ENCODE peak calls at places on chromosomes 7 and 10, in four cellular contexts. B is HepG2, T is SK-N-SH, E is GM12878. J is an unnamed sample.

GRCh38 chr10:130455791-130456190 is 319.6 kb downstream of the GLRX3 start:
- DNase-seq in E (no peak), T (no peak), B (no peak), J (no peak)

GRCh38 chr7:17041324-17041723 is 159.5 kb upstream of the AGR3 start:
- DNase-seq in E (no peak), B (peak; percentile 3), T (no peak), J (no peak)

GRCh38 chr7:117036836-117037235 is 83.5 kb downstream of the ST7 start:
- DNase-seq in T (no peak), E (no peak), B (no peak), J (no peak)

GRCh38 chr7:27952393-27953290 is 212.7 kb downstream of the TAX1BP1 start:
- DNase-seq in E (no peak), T (no peak), B (no peak), J (no peak)

GRCh38 chr7:21507627-21508343 is 35.1 kb upstream of the DNAH11 start:
- DNase-seq in E (no peak), B (peak; percentile 34), T (peak; percentile 19), J (peak; percentile 16)

GRCh38 chr7:155804431-155804831 is 7.8 kb downstream of the SHH start:
- DNase-seq in B (no peak), E (no peak), T (peak; percentile 67), J (no peak)

GRCh38 chr10:35422236-35422635 is 85.9 kb downstream of the CCNY start:
- DNase-seq in T (no peak), E (no peak), B (peak; percentile 31), J (no peak)

GRCh38 chr7:146892151-146892550 is 775.5 kb downstream of the CNTNAP2 start:
- DNase-seq in E (no peak), B (no peak), T (no peak), J (no peak)

GRCh38 chr10:36188054-36188453 is 546.0 kb upstream of the FZD8 start:
- DNase-seq in E (no peak), T (no peak), B (no peak), J (no peak)

GRCh38 chr10:24908793-24909423 is 43.5 kb downstream of the PRTFDC1 start:
- DNase-seq in E (no peak), B (peak; percentile 17), T (no peak), J (no peak)

GRCh38 chr10:132479603-132480221 is 57.9 kb upstream of the INPP5A start:
- DNase-seq in T (no peak), E (no peak), B (no peak), J (no peak)

GRCh38 chr7:108525985-108526767 is at the start of gene PNPLA8:
- DNase-seq in T (peak; percentile 97), B (peak; percentile 98), E (peak; percentile 98), J (peak; percentile 100)

GRCh38 chr10:112832361-112832878 is 117.6 kb upstream of the TCF7L2 start:
- DNase-seq in B (no peak), T (no peak), E (no peak), J (no peak)

GRCh38 chr7:29970158-29970557 is 19.4 kb downstream of the SCRN1 start:
- DNase-seq in E (no peak), T (no peak), B (no peak), J (no peak)

GRCh38 chr7:2166625-2167280 is 66.0 kb downstream of the MAD1L1 start:
- DNase-seq in B (no peak), E (no peak), T (peak; percentile 49), J (no peak)

GRCh38 chr7:121123028-121123427 is 134.5 kb downstream of the CPED1 start:
- DNase-seq in E (no peak), B (no peak), T (no peak), J (no peak)

GRCh38 chr10:31101123-31101522 is 69.5 kb upstream of the ZNF438 start:
- DNase-seq in E (peak; percentile 59), B (no peak), T (no peak), J (no peak)

GRCh38 chr7:106947244-106947728 is 82.2 kb downstream of the PIK3CG start:
- DNase-seq in E (no peak), T (peak; percentile 72), B (peak; percentile 35), J (peak; percentile 96)

GRCh38 chr7:6409991-6410693 is 37.6 kb downstream of the DAGLB start:
- DNase-seq in B (no peak), E (no peak), T (peak; percentile 51), J (no peak)

GRCh38 chr10:49187044-49187484 is 1.1 kb downstream of the TMEM273 start:
- DNase-seq in E (no peak), B (no peak), T (no peak), J (peak; percentile 64)

GRCh38 chr10:119301397-119301796 is 94.0 kb downstream of the GRK5 start:
- DNase-seq in B (no peak), E (no peak), T (no peak), J (no peak)

GRCh38 chr10:119595715-119596515 is 849 bp downstream of the TIAL1 start:
- DNase-seq in E (no peak), T (no peak), B (no peak), J (peak; percentile 66)

GRCh38 chr10:87670591-87670990 is 10.9 kb downstream of the PAPSS2 start:
- DNase-seq in E (no peak), B (no peak), T (no peak), J (no peak)

GRCh38 chr7:27155816-27156507 is 513 bp downstream of the HOXA7 start:
- DNase-seq in E (no peak), B (no peak), T (no peak), J (no peak)

GRCh38 chr10:71665456-71665855 is 54.1 kb downstream of the C10orf105 start:
- DNase-seq in T (no peak), B (no peak), E (no peak), J (no peak)

GRCh38 chr10:132697568-132698200 is 88.3 kb downstream of the NKX6-2 start:
- DNase-seq in T (no peak), E (no peak), B (no peak), J (no peak)

GRCh38 chr7:69630292-69630691 is 32.0 kb downstream of the AUTS2 start:
- DNase-seq in B (no peak), T (no peak), E (no peak), J (no peak)

GRCh38 chr7:24923172-24923865 is 56.7 kb downstream of the OSBPL3 start:
- DNase-seq in T (no peak), B (no peak), E (no peak), J (no peak)

GRCh38 chr7:1060315-1061080 is 16.2 kb downstream of the GPR146 start:
- DNase-seq in E (no peak), T (no peak), B (no peak), J (no peak)

GRCh38 chr10:48608279-48608681 is 3.4 kb upstream of the ARHGAP22 start:
- DNase-seq in T (peak; percentile 67), B (peak; percentile 6), E (peak; percentile 48), J (peak; percentile 73)

GRCh38 chr10:71243756-71244637 is 31.6 kb downstream of the UNC5B start:
- DNase-seq in E (no peak), B (no peak), T (no peak), J (no peak)

GRCh38 chr10:76303682-76304316 is 872.4 kb downstream of the LRMDA start:
- DNase-seq in B (peak; percentile 81), T (peak; percentile 70), E (no peak), J (peak; percentile 29)

GRCh38 chr10:27035163-27035562 is 65.1 kb downstream of the ANKRD26 start:
- DNase-seq in E (no peak), T (no peak), B (no peak), J (no peak)
- TF ChIP-seq GABPA in E (no peak), T (no peak), B (no peak), J (no peak)

GRCh38 chr7:54704851-54705250 is 54.2 kb downstream of the SEC61G start:
- DNase-seq in T (no peak), E (no peak), B (no peak), J (no peak)

GRCh38 chr7:54699715-54700114 is 59.3 kb downstream of the SEC61G start:
- DNase-seq in B (no peak), T (no peak), E (no peak), J (no peak)

GRCh38 chr7:54701982-54702381 is 57.0 kb downstream of the SEC61G start:
- DNase-seq in E (no peak), B (no peak), T (no peak), J (no peak)

GRCh38 chr7:54709283-54709682 is 49.7 kb downstream of the SEC61G start:
- DNase-seq in T (no peak), E (no peak), B (no peak), J (no peak)

GRCh38 chr7:54705436-54705835 is 53.6 kb downstream of the SEC61G start:
- DNase-seq in T (no peak), B (no peak), E (peak; percentile 33), J (no peak)
- TF ChIP-seq NFIC in T (peak; percentile 34), B (no peak), E (no peak), J (peak; percentile 68)

DNA sequence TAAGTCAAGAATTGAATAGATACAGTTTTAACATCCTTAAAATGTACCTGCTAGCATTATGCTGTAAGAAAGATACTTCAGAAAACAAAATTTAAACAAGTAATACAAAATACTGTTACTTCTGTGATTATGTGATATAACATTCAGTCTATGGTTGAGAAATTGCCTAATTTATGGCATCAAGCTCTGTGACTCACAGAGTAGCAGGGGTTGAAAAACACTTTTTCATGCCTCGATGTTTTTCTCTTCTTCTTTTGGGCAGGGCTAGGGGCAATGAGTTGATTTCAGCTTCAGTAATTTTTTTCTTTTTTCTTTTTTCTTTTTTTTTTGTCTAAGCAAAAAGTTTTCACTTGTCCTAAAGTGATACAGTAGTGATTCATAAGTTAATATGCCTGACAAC is 209.2 kb downstream of the MBL2 start:
- DNase-seq in E (no peak), B (no peak), T (no peak), J (no peak)
- TF ChIP-seq GABPA in E (no peak), B (no peak), T (no peak), J (no peak)

GRCh38 chr10:3693031-3693714 is 91.8 kb downstream of the KLF6 start:
- DNase-seq in T (no peak), B (no peak), E (no peak), J (no peak)

GRCh38 chr10:3691482-3691881 is 93.5 kb downstream of the KLF6 start:
- DNase-seq in T (no peak), E (no peak), B (no peak), J (no peak)

GRCh38 chr10:3689871-3690510 is 95.0 kb downstream of the KLF6 start:
- DNase-seq in T (no peak), B (no peak), E (no peak), J (no peak)

GRCh38 chr10:3687510-3688081 is 97.4 kb downstream of the KLF6 start:
- DNase-seq in B (no peak), E (no peak), T (no peak), J (no peak)

DNA sequence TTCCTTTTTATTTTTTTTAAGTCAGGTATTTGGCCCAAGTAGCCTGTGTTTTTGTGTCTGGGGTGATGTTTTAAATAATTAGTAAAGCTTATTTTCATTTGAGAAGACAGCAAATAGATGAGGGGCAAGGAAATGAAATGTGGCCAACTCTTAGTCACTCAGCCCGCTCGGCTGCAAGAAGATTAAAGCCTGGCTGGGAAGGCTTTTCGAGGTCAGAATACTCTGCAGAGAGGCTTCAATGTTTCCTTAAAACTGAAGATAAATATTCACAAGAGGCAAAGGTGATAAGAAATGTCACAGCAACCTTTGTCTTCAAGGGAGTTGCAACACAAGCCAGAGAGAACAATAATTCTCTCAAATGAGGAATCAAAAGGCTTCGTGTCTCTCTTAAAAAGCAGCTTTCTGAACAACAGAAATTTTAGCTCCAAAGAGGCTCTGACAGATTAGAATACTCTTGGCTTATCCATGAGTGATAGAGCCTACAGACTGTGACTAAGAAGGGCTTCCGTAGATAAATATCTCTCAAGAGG is 92.6 kb downstream of the KLF6 start:
- DNase-seq in B (no peak), T (no peak), E (no peak), J (peak; percentile 28)
- TF ChIP-seq NFIC in B (no peak), T (no peak), E (no peak), J (no peak)

J was measured in K562.